ENCODE peak calls at places on chromosomes 7 and 10, in four cellular contexts. P is body of pancreas, V is HepG2, Q is OCI-LY7. L is an unnamed sample.
A peak's percentile ranks its signal among the peaks of the same experiment; 100 is the strongest.

GRCh38 chr7:124351950-124352349 is 319.1 kb upstream of the TMEM229A start:
- DNase-seq in P (peak; percentile 53), V (no peak), Q (no peak), L (peak; percentile 33)

GRCh38 chr10:59190332-59190731 is 13.9 kb downstream of the PHYHIPL start:
- DNase-seq in P (no peak), V (no peak), Q (no peak), L (no peak)

GRCh38 chr10:28910960-28911359 is 233.6 kb downstream of the BAMBI start:
- DNase-seq in P (no peak), V (no peak), Q (no peak), L (no peak)

GRCh38 chr7:113040849-113041248 is 45.8 kb downstream of the GPR85 start:
- DNase-seq in P (no peak), V (no peak), Q (no peak), L (no peak)

GRCh38 chr10:60286436-60287023 is 103.1 kb downstream of the ANK3 start:
- DNase-seq in P (no peak), V (no peak), Q (no peak), L (no peak)

GRCh38 chr10:129102906-129103693 is 363.9 kb upstream of the MGMT start:
- DNase-seq in P (no peak), V (no peak), Q (no peak), L (no peak)

GRCh38 chr7:1054438-1055083 is 10.2 kb downstream of the GPR146 start:
- DNase-seq in P (no peak), V (no peak), Q (no peak), L (no peak)

GRCh38 chr7:100157334-100158228 is 942 bp downstream of the TRAPPC14 start:
- DNase-seq in P (peak; percentile 64), V (peak; percentile 85), Q (peak; percentile 45), L (no peak)

GRCh38 chr10:110074298-110074697 is 66.5 kb downstream of the ADD3 start:
- DNase-seq in P (peak; percentile 37), V (peak; percentile 41), Q (no peak), L (no peak)

GRCh38 chr10:102120987-102121738 is 995 bp upstream of the LDB1 start:
- DNase-seq in P (peak; percentile 40), V (no peak), Q (no peak), L (peak; percentile 81)

GRCh38 chr10:51092402-51092801 is 18.1 kb downstream of the PRKG1 start:
- DNase-seq in P (peak; percentile 57), V (no peak), Q (no peak), L (peak; percentile 61)

GRCh38 chr10:6755891-6756460 is 175.9 kb upstream of the PRKCQ start:
- DNase-seq in P (no peak), V (no peak), Q (no peak), L (no peak)

GRCh38 chr10:71005337-71006305 is 117.3 kb upstream of the PCBD1 start:
- DNase-seq in P (no peak), V (no peak), Q (no peak), L (peak; percentile 44)

GRCh38 chr10:126094537-126094936 is 198.2 kb downstream of the FANK1 start:
- DNase-seq in P (no peak), V (no peak), Q (no peak), L (no peak)

GRCh38 chr7:36910401-36910800 is 186.1 kb upstream of the AOAH start:
- DNase-seq in P (no peak), V (no peak), Q (no peak), L (no peak)

GRCh38 chr7:78326189-78326588 is 527.6 kb downstream of the PHTF2 start:
- DNase-seq in P (no peak), V (no peak), Q (no peak), L (no peak)

GRCh38 chr7:57181281-57181680 is 49.0 kb upstream of the ZNF479 start:
- DNase-seq in P (no peak), V (no peak), Q (no peak), L (no peak)

GRCh38 chr10:96935810-96936209 is 103.7 kb downstream of the LCOR start:
- DNase-seq in P (no peak), V (no peak), Q (no peak), L (no peak)

GRCh38 chr7:105876964-105877601 is 684 bp upstream of the ATXN7L1 start:
- DNase-seq in P (peak; percentile 56), V (peak; percentile 60), Q (no peak), L (peak; percentile 26)

GRCh38 chr10:101354584-101355070 is 662 bp downstream of the BTRC start:
- DNase-seq in P (no peak), V (no peak), Q (no peak), L (no peak)

GRCh38 chr10:27448926-27449325 is 55.2 kb upstream of the RAB18 start:
- DNase-seq in P (no peak), V (peak; percentile 4), Q (no peak), L (no peak)

GRCh38 chr10:101780187-101780817 is 2.9 kb downstream of the NPM3 start:
- DNase-seq in P (no peak), V (no peak), Q (peak; percentile 13), L (no peak)

GRCh38 chr10:21180604-21181003 is 283.5 kb upstream of the NEBL start:
- DNase-seq in P (no peak), V (no peak), Q (no peak), L (no peak)

GRCh38 chr7:4931932-4932331 is 27.1 kb downstream of the MMD2 start:
- DNase-seq in P (peak; percentile 85), V (peak; percentile 37), Q (no peak), L (no peak)

GRCh38 chr7:98210513-98211220 is 572 bp upstream of the BHLHA15 start:
- DNase-seq in P (peak; percentile 56), V (no peak), Q (no peak), L (no peak)

GRCh38 chr10:88793747-88794299 is 8.7 kb upstream of the LIPM start:
- DNase-seq in P (no peak), V (no peak), Q (no peak), L (no peak)

GRCh38 chr10:630581-631073 is 58.8 kb downstream of the DIP2C start:
- DNase-seq in P (no peak), V (no peak), Q (no peak), L (no peak)

GRCh38 chr10:43781480-43782361 is 133.0 kb upstream of the ZNF32 start:
- DNase-seq in P (peak; percentile 57), V (peak; percentile 6), Q (no peak), L (no peak)

GRCh38 chr7:24757799-24758275 is 573 bp upstream of the GSDME start:
- DNase-seq in P (peak; percentile 7), V (peak; percentile 18), Q (no peak), L (no peak)

GRCh38 chr10:129641982-129642381 is 174.9 kb downstream of the MGMT start:
- DNase-seq in P (no peak), V (no peak), Q (no peak), L (no peak)

GRCh38 chr10:58518775-58519174 is 6.1 kb downstream of the BICC1 start:
- DNase-seq in P (peak; percentile 27), V (no peak), Q (no peak), L (no peak)

GRCh38 chr7:129843365-129843898 is 109.3 kb downstream of the UBE2H start:
- DNase-seq in P (no peak), V (no peak), Q (no peak), L (no peak)

GRCh38 chr7:142689439-142690168 is 59.7 kb upstream of the PRSS1 start:
- DNase-seq in P (peak; percentile 28), V (no peak), Q (peak; percentile 50), L (no peak)

GRCh38 chr7:131381069-131381838 is 53.6 kb downstream of the MKLN1 start:
- DNase-seq in P (no peak), V (no peak), Q (no peak), L (no peak)

GRCh38 chr10:84224411-84225028 is 824 bp downstream of the LRIT2 start:
- DNase-seq in P (no peak), V (no peak), Q (peak; percentile 7), L (no peak)

GRCh38 chr7:156109076-156109475 is 296.8 kb upstream of the SHH start:
- DNase-seq in P (no peak), V (no peak), Q (no peak), L (no peak)
- H3K4me1 ChIP-seq in P (no peaks in the 10 kb centered on the region), V (no peaks in the 10 kb centered on the region), Q (no peaks in the 10 kb centered on the region), L (no peaks in the 10 kb centered on the region)

GRCh38 chr7:47580811-47581331 is 1.0 kb downstream of the TNS3 start:
- DNase-seq in P (no peak), V (peak; percentile 12), Q (peak; percentile 54), L (no peak)
- TF ChIP-seq CTCF in P (no peak), V (peak; percentile 31), Q (peak; percentile 68), L (no peak)

GRCh38 chr7:116577320-116577871 is 52.6 kb downstream of the CAV1 start:
- DNase-seq in P (no peak), V (no peak), Q (no peak), L (no peak)
- H3K9me3 ChIP-seq in P (no peaks in the 10 kb centered on the region), V (no peaks in the 10 kb centered on the region), Q (no peaks in the 10 kb centered on the region), L (no peaks in the 10 kb centered on the region)

GRCh38 chr7:137947031-137947430 is 54.9 kb downstream of the CREB3L2 start:
- DNase-seq in P (no peak), V (no peak), Q (no peak), L (no peak)
- H3K4me1 ChIP-seq in P (peaks cover 77% of the 10 kb centered on the region), V (peaks cover 96% of the 10 kb centered on the region), Q (no peaks in the 10 kb centered on the region), L (peaks cover 18% of the 10 kb centered on the region)

L was measured in heart right ventricle.